ENCODE peak calls at places on chromosomes 2 and 18, in nine cellular contexts. S is cardiac muscle cell, J is OCI-LY7, E is Peyer's patch, A is gastrocnemius medialis, N is psoas muscle, V is upper lobe of left lung, Z is neural progenitor cell, O is fibroblast of lung. I is an unnamed sample.

GRCh38 chr2:207162319-207162718 is 3.4 kb downstream of the KLF7 start:
- DNase-seq in S (peak; percentile 39), J (no peak), E (no peak), A (no peak), N (no peak), V (no peak), Z (no peak), O (peak; percentile 40), I (no peak)

GRCh38 chr2:48209214-48209885 is 303.1 kb upstream of the FBXO11 start:
- DNase-seq in S (peak; percentile 73), J (no peak), E (no peak), A (peak; percentile 16), N (no peak), V (no peak), Z (no peak), O (peak; percentile 22), I (no peak)

GRCh38 chr18:13026583-13027270 is 35.6 kb downstream of the CEP192 start:
- DNase-seq in S (no peak), J (no peak), E (no peak), A (no peak), N (no peak), V (no peak), Z (no peak), O (peak; percentile 27), I (no peak)

GRCh38 chr2:231127936-231128335 is 3.1 kb upstream of the HTR2B start:
- DNase-seq in S (no peak), J (no peak), E (no peak), A (no peak), N (no peak), V (no peak), Z (no peak), O (no peak), I (no peak)

GRCh38 chr18:45066868-45067267 is 386.2 kb downstream of the SETBP1 start:
- DNase-seq in S (peak; percentile 12), J (no peak), E (no peak), A (peak; percentile 39), N (peak; percentile 77), V (peak; percentile 41), Z (no peak), O (no peak), I (no peak)

GRCh38 chr2:127165539-127165935 is 54.6 kb downstream of the CYP27C1 start:
- DNase-seq in S (no peak), J (no peak), E (no peak), A (no peak), N (no peak), V (no peak), Z (no peak), O (no peak), I (peak; percentile 67)

GRCh38 chr2:158893057-158893456 is 75.4 kb upstream of the TANC1 start:
- DNase-seq in S (peak; percentile 51), J (no peak), E (no peak), A (no peak), N (no peak), V (no peak), Z (no peak), O (peak; percentile 44), I (no peak)

GRCh38 chr2:60556998-60557955 is 3.8 kb upstream of the BCL11A start:
- DNase-seq in S (peak; percentile 15), J (no peak), E (peak; percentile 40), A (no peak), N (no peak), V (no peak), Z (peak; percentile 48), O (no peak), I (no peak)

GRCh38 chr2:102932521-102932920 is 170.7 kb downstream of the TMEM182 start:
- DNase-seq in S (no peak), J (no peak), E (no peak), A (no peak), N (no peak), V (no peak), Z (peak; percentile 21), O (no peak), I (no peak)

GRCh38 chr18:34956663-34957062 is 84.5 kb upstream of the MAPRE2 start:
- DNase-seq in S (no peak), J (no peak), E (no peak), A (no peak), N (no peak), V (no peak), Z (no peak), O (peak; percentile 51), I (no peak)

GRCh38 chr2:12318427-12319057 is 398.2 kb upstream of the TRIB2 start:
- DNase-seq in S (no peak), J (no peak), E (no peak), A (no peak), N (no peak), V (no peak), Z (no peak), O (no peak), I (no peak)

GRCh38 chr2:113754989-113755689 is 1.3 kb downstream of the SLC35F5 start:
- DNase-seq in S (peak; percentile 26), J (peak; percentile 14), E (no peak), A (no peak), N (no peak), V (no peak), Z (no peak), O (peak; percentile 19), I (no peak)

GRCh38 chr2:164178835-164179470 is 442.3 kb downstream of the GRB14 start:
- DNase-seq in S (no peak), J (no peak), E (no peak), A (no peak), N (no peak), V (no peak), Z (no peak), O (peak; percentile 15), I (no peak)

DNA sequence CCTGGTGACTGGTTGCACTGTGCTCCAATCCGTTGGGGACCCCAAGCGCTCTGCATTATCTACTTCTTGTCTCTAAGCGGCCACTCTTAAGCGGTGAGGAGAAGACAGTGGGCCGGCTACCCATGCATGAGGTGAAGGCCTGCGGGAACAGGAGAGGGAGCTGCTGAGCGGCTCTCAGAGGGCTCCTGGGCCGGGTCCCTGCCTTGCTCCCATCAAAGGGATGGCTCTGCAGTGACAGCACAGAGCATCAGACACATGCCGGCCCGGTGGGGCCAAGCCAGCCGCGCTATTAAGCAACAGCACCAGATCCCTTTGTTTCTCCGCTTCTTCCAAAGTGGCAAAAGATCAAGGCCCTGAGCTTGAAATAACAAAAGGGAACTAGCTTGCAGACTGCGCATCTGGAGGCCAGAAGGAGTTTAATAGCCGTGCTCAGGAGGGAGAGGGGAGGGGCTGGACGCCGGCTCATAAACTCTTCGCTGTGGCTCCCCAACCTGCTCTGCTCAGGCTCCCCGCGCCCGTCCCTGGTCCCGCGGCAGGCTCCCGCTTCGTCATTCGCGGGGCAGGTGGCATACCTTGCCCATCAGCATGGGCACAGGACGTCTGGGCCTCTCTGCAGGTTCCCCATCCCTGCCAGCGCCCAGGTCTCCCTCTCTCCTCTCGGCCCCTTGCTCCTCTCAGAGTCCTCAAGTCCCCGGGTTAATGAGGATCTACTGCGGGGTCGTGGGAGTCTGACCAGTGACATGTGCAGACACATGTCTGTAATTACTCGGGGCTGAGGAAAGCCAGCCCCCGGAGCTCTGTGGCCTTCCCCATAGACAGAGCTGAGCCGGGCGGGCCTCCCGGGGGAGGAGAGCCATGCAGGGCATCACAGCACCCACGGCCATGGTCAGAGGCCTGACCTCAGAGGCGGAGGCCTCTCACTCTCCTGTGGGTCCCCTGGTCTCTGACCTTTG is 96.7 kb downstream of the ASB1 start:
- DNase-seq in S (peak; percentile 26), J (no peak), E (no peak), A (peak; percentile 22), N (peak; percentile 79), V (no peak), Z (peak; percentile 72), O (peak; percentile 66), I (peak; percentile 88)
- TF ChIP-seq CTCF in S (peak; percentile 35), J (no peak), E (no peak), A (no peak), N (no peak), V (no peak), Z (peak; percentile 49), O (peak; percentile 25), I (peak; percentile 72)

DNA sequence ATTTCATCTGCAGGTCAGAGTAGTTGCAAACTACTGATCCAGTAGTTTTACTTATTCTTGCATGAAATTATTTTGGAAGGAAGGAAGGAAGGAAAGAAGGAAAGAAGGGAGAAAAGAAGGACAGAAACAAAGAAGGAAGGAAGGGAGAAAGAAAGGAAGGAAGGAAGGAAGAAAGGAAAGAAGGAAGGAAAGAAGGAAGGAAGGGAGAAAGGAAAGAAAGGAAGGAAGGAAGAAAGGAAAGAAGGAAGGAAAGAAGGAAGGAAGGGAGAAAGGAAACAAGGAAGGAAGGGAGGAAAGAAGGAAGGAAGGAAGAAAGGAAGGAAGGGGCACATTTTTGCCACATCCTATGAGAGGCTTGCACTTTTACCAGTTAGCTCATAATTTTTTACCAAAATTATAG is 186.2 kb downstream of the LRRTM4 start:
- DNase-seq in S (no peak), J (no peak), E (no peak), A (no peak), N (no peak), V (no peak), Z (no peak), O (no peak), I (no peak)
- H3K9me3 ChIP-seq in S (no peaks in the 10 kb centered on the region), J (no peaks in the 10 kb centered on the region), E (no peaks in the 10 kb centered on the region), A (no peaks in the 10 kb centered on the region), N (no peaks in the 10 kb centered on the region), V (no peaks in the 10 kb centered on the region), Z (no peaks in the 10 kb centered on the region), O (no peaks in the 10 kb centered on the region), I (peaks cover 27% of the 10 kb centered on the region)

DNA sequence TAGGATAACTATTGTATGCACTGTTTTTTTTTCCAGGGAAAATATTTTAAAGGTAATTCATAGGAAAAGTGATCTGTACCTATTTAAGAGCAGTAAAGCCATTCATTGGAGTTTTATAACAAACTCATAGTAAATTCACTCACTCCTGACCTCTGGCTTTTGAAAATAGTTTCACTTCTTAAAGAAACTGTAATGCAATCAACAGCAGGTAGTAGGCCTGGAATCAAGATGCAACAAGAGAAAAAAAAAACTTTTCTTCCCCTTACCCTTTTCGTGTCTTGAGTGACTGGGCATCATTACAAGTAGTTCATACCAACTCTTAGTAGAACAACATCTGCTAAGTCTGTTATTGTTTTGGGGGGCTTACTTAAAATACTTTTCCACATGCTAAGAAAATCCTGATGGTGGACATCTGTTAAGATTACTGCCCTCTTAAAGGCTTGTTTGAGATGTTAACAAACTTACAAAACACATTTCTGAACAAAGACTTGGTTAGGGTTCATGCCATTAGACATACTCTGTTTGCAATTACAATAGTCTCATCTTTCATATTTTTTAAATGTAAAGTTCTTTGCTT is 164.2 kb upstream of the FOSL2 start:
- DNase-seq in S (no peak), J (no peak), E (no peak), A (no peak), N (no peak), V (no peak), Z (no peak), O (peak; percentile 9), I (no peak)
- TF ChIP-seq CTCF in S (no peak), J (peak; percentile 16), E (no peak), A (no peak), N (no peak), V (no peak), Z (no peak), O (peak; percentile 7), I (peak; percentile 33)

DNA sequence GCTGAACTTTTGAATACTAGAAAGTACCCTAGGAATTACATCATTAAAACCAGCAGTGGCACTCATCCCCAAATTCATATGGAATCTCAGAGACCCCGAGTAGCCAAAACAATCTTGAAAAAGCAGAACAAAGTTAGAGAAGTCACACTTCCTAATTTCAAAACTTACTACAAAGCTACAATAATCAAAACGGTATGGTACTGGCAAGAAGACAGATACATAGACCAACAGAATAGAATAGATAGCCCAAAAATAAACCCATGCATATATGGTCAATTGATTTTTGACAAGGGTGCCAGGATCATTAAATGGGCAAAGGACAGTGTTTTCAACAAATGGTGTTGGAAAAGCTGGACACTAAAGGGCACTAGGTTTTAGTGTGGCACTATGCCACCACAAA is 176.0 kb upstream of the NDUFV2 start:
- DNase-seq in S (no peak), J (no peak), E (no peak), A (no peak), N (no peak), V (no peak), Z (no peak), O (no peak), I (no peak)
- H3K9me3 ChIP-seq in S (no peaks in the 10 kb centered on the region), J (peaks cover 50% of the 10 kb centered on the region), E (no peaks in the 10 kb centered on the region), A (no peaks in the 10 kb centered on the region), N (peaks cover 10% of the 10 kb centered on the region), V (peaks cover 16% of the 10 kb centered on the region), Z (no peaks in the 10 kb centered on the region), O (peaks cover 1% of the 10 kb centered on the region), I (peaks cover 36% of the 10 kb centered on the region)

I was measured in endodermal cell.